ENCODE peak calls at places on chromosome 2, in five cellular contexts. W, I, X, P and Q are unnamed samples. For H3K4me1, the result is how much of the 10 kb centered on the place peaks cover.

GRCh38 chr2:64470921-64471320 is 17.0 kb downstream of the LGALSL start:
- DNase-seq in W (no peak), I (no peak), X (no peak), P (no peak), Q (no peak)

GRCh38 chr2:10620481-10620880 is 69.3 kb downstream of the NOL10 start:
- DNase-seq in W (no peak), I (peak), X (no peak), P (no peak), Q (no peak)

GRCh38 chr2:154794328-154794870 is 95.9 kb downstream of the KCNJ3 start:
- DNase-seq in W (no peak), I (no peak), X (no peak), P (no peak), Q (no peak)

GRCh38 chr2:70965506-70965905 is 12.9 kb upstream of the ANKRD53 start:
- DNase-seq in W (no peak), I (no peak), X (no peak), P (no peak), Q (peak)

GRCh38 chr2:217943379-217944321 is 59.1 kb downstream of the TNS1 start:
- DNase-seq in W (peak), I (peak), X (no peak), P (peak), Q (peak)

GRCh38 chr2:72010647-72011355 is 136.9 kb downstream of the CYP26B1 start:
- DNase-seq in W (no peak), I (no peak), X (no peak), P (no peak), Q (peak)

GRCh38 chr2:216408426-216409315 is 3.6 kb upstream of the SMARCAL1 start:
- DNase-seq in W (no peak), I (no peak), X (no peak), P (no peak), Q (no peak)

GRCh38 chr2:151237422-151238012 is 24.1 kb downstream of the RBM43 start:
- DNase-seq in W (no peak), I (peak), X (no peak), P (no peak), Q (no peak)

GRCh38 chr2:60819155-60819862 is 62.1 kb upstream of the REL start:
- DNase-seq in W (peak), I (no peak), X (no peak), P (no peak), Q (no peak)

GRCh38 chr2:96556441-96557330 is 20.1 kb downstream of the ARID5A start:
- DNase-seq in W (no peak), I (peak), X (no peak), P (peak), Q (no peak)

GRCh38 chr2:236742936-236743622 is 173.5 kb downstream of the ACKR3 start:
- DNase-seq in W (no peak), I (no peak), X (no peak), P (no peak), Q (no peak)

GRCh38 chr2:96116424-96116878 is at the start of gene ADRA2B:
- DNase-seq in W (peak), I (no peak), X (no peak), P (peak), Q (no peak)

GRCh38 chr2:714005-714741 is 37.0 kb upstream of the TMEM18 start:
- DNase-seq in W (peak), I (peak), X (no peak), P (no peak), Q (no peak)

GRCh38 chr2:240603846-240604245 is 17.3 kb downstream of the CAPN10 start:
- DNase-seq in W (peak), I (no peak), X (no peak), P (peak), Q (peak)

GRCh38 chr2:48232351-48232750 is 297.6 kb upstream of the STON1 start:
- DNase-seq in W (no peak), I (no peak), X (no peak), P (no peak), Q (no peak)

GRCh38 chr2:25420820-25421237 is 79.1 kb upstream of the DNMT3A start:
- DNase-seq in W (no peak), I (no peak), X (no peak), P (no peak), Q (no peak)

GRCh38 chr2:162123806-162124758 is 28.0 kb downstream of the GCG start:
- DNase-seq in W (no peak), I (peak), X (no peak), P (no peak), Q (no peak)

GRCh38 chr2:72147303-72147970 is at the start of gene CYP26B1:
- DNase-seq in W (peak), I (no peak), X (no peak), P (peak), Q (peak)

GRCh38 chr2:152598975-152599724 is 118.1 kb downstream of the PRPF40A start:
- DNase-seq in W (no peak), I (peak), X (no peak), P (no peak), Q (no peak)

GRCh38 chr2:172572981-172573380 is 17.1 kb downstream of the PDK1 start:
- DNase-seq in W (no peak), I (no peak), X (no peak), P (no peak), Q (no peak)

GRCh38 chr2:138421971-138422335 is 79.6 kb upstream of the SPOPL start:
- DNase-seq in W (no peak), I (peak), X (no peak), P (no peak), Q (no peak)

GRCh38 chr2:199602271-199602895 is 144.6 kb upstream of the SATB2 start:
- DNase-seq in W (no peak), I (no peak), X (no peak), P (no peak), Q (no peak)

GRCh38 chr2:160838691-160839090 is 321.5 kb upstream of the TANK start:
- DNase-seq in W (no peak), I (no peak), X (no peak), P (no peak), Q (no peak)

GRCh38 chr2:55161295-55162210 is 70.5 kb downstream of the CLHC1 start:
- DNase-seq in W (peak), I (no peak), X (no peak), P (no peak), Q (no peak)

GRCh38 chr2:55839182-55839819 is 84.3 kb downstream of the EFEMP1 start:
- DNase-seq in W (no peak), I (peak), X (no peak), P (no peak), Q (no peak)

GRCh38 chr2:109663721-109664120 is 49.6 kb downstream of the SOWAHC start:
- DNase-seq in W (peak), I (peak), X (no peak), P (peak), Q (peak)

GRCh38 chr2:58939388-58939787 is 698.3 kb upstream of the FANCL start:
- DNase-seq in W (no peak), I (peak), X (no peak), P (no peak), Q (no peak)

GRCh38 chr2:65103013-65103720 is 26.7 kb downstream of the RAB1A start:
- DNase-seq in W (no peak), I (no peak), X (no peak), P (no peak), Q (no peak)

GRCh38 chr2:215171151-215171550 is 32.7 kb upstream of the ABCA12 start:
- DNase-seq in W (no peak), I (no peak), X (no peak), P (no peak), Q (no peak)

GRCh38 chr2:18219676-18220075 is 340.8 kb downstream of the RDH14 start:
- DNase-seq in W (no peak), I (peak), X (no peak), P (no peak), Q (no peak)

GRCh38 chr2:141923657-141924056 is 207.2 kb downstream of the LRP1B start:
- DNase-seq in W (no peak), I (peak), X (no peak), P (no peak), Q (no peak)

GRCh38 chr2:33673937-33674336 is 74.8 kb upstream of the FAM98A start:
- DNase-seq in W (no peak), I (peak), X (no peak), P (no peak), Q (no peak)

GRCh38 chr2:9593936-9594335 is 36.9 kb downstream of the YWHAQ start:
- DNase-seq in W (no peak), I (no peak), X (no peak), P (no peak), Q (no peak)
- H3K4me3 ChIP-seq in W (no peak), I (no peak), X (no peak), P (no peak), Q (no peak)

GRCh38 chr2:227759411-227760113 is 13.9 kb downstream of the SCYGR8 start:
- DNase-seq in W (no peak), I (no peak), X (no peak), P (no peak), Q (no peak)
- H3K27ac ChIP-seq in W (no peak), I (no peak), X (no peak), P (no peak), Q (no peak)

GRCh38 chr2:167411367-167411766 is 523.1 kb downstream of the XIRP2 start:
- DNase-seq in W (no peak), I (no peak), X (no peak), P (no peak), Q (no peak)

GRCh38 chr2:167401309-167401708 is 513.0 kb downstream of the XIRP2 start:
- DNase-seq in W (no peak), I (no peak), X (no peak), P (no peak), Q (no peak)

GRCh38 chr2:167404896-167405295 is 516.6 kb downstream of the XIRP2 start:
- DNase-seq in W (no peak), I (peak), X (no peak), P (no peak), Q (no peak)

DNA sequence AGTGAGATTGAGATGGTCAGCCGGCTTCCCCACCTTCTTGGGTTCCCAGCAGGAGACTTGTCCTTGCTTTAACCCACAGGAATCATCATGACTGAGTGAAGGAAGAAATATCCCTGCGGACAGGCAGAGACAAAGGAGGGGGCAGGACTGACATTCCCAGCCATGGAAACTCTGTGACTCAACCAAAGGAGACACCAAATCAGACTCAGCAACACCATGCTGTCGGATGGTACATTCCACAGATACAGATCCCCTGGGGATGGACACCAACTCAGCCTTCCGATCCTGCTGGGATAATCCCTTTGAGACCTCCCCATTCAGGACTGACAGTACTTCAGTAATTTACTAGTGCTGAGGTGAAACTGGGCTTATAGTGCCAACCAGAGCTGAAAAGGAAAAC is 518.3 kb downstream of the XIRP2 start:
- DNase-seq in W (no peak), I (no peak), X (no peak), P (no peak), Q (no peak)
- H3K4me1 ChIP-seq in W (under half), I (under half), X (under half), P (under half), Q (under half)

GRCh38 chr2:128557841-128558241 is 239.2 kb upstream of the HS6ST1 start:
- DNase-seq in W (no peak), I (peak), X (no peak), P (peak), Q (no peak)

GRCh38 chr2:128557069-128557468 is 238.4 kb upstream of the HS6ST1 start:
- DNase-seq in W (no peak), I (no peak), X (no peak), P (no peak), Q (no peak)

GRCh38 chr2:128560718-128561117 is 242.1 kb upstream of the HS6ST1 start:
- DNase-seq in W (no peak), I (no peak), X (no peak), P (no peak), Q (no peak)

GRCh38 chr2:128559533-128560515 is 241.2 kb upstream of the HS6ST1 start:
- DNase-seq in W (no peak), I (no peak), X (no peak), P (no peak), Q (no peak)

DNA sequence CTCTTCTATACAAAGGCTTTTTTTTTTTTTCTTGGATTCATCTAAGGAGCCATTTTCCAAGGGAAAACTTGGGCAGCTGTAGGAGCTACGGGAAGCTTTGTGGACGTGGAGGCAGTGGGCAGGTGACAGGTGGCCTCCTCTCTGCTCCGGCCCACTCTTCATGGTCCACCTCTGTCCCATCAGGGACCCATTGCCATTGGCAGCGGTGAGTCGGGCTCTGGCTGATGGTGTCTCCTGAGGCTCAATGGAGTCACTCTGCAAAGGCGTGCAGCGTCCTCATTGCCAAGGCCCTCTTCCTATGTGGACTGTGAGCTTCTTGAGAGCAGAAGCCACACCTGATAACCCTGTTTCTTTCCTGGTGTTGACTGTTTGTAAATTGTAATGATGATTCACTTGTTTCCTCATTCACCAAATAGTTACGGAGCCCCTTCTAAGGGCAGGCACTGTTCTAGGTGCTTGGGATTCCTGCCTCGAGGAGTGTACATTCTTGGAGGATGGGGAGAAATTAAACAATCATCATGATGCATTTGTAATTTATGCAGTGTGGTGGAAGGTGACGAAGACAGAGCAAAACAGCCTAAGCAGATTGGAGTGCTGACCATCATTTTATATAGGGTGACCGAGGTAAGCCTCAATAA is 240.3 kb upstream of the HS6ST1 start:
- DNase-seq in W (no peak), I (no peak), X (no peak), P (no peak), Q (no peak)
- H3K4me3 ChIP-seq in W (no peak), I (no peak), X (no peak), P (no peak), Q (no peak)

GRCh38 chr2:105330681-105331375 is 1.3 kb upstream of the TGFBRAP1 start:
- DNase-seq in W (no peak), I (no peak), X (no peak), P (no peak), Q (no peak)
- H3K27ac ChIP-seq in W (no peak), I (no peak), X (peak), P (peak), Q (peak)

GRCh38 chr2:144322379-144322778 is 197.5 kb downstream of the ZEB2 start:
- DNase-seq in W (no peak), I (no peak), X (no peak), P (no peak), Q (no peak)
- H3K4me1 ChIP-seq in W (under half), I (under half), X (under half), P (under half), Q (under half)

DNA sequence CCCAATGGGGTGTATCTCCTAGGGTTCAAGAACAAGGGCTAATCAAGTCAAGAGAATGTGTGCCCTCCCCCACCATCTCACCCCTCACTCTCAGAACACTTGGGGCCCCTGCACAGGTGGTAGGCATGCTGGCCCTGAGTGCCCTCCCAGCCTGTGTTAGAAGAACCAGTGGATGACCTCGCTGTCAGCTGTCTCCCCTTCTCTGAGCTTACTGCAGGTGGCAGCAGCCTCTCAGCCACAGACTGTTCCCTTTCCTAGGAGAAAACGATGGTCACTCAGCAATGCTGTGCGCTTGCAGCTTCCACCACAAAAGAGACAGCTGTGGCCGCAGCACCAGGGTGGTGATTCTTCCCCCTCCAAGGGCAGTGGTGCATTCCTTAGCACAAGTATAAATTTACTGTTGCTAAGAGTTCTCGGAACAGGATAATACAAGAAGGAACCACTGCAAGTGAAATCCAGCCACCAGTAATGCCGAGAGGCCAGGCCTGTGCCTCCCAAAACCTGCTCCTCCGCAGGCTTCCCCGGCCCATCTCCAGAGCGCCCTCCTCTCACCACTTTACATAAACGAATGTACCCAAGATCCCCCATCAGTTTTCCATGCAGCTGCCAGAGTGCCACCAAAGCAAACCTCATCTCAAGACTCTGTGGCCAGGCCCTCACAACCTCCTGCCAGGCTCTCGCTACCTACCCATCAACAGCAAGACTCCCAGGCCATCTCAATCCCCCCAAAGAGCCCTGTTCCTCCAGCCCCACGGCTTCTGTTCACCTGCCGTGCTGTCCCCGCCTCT is 935 bp upstream of the RAMP1 start:
- DNase-seq in W (peak), I (peak), X (no peak), P (peak), Q (peak)
- H3K4me3 ChIP-seq in W (no peak), I (no peak), X (peak), P (peak), Q (peak)

GRCh38 chr2:126730655-126731054 is 74.7 kb downstream of the GYPC start:
- DNase-seq in W (no peak), I (no peak), X (no peak), P (no peak), Q (no peak)

GRCh38 chr2:126732682-126733245 is 76.8 kb downstream of the GYPC start:
- DNase-seq in W (no peak), I (no peak), X (no peak), P (no peak), Q (no peak)

GRCh38 chr2:126733795-126734194 is 77.8 kb downstream of the GYPC start:
- DNase-seq in W (no peak), I (no peak), X (no peak), P (no peak), Q (no peak)

GRCh38 chr2:126731353-126731752 is 75.4 kb downstream of the GYPC start:
- DNase-seq in W (no peak), I (no peak), X (no peak), P (no peak), Q (no peak)

GRCh38 chr2:126729896-126730295 is 73.9 kb downstream of the GYPC start:
- DNase-seq in W (no peak), I (no peak), X (no peak), P (no peak), Q (no peak)
- H3K27ac ChIP-seq in W (no peak), I (no peak), X (no peak), P (no peak), Q (no peak)